ENCODE peak calls at places on chromosomes 12 and 14, in nine cellular contexts. D is body of pancreas, L is left ventricle myocardium inferior, O is psoas muscle, W is endothelial cell of umbilical vein, N is tibial artery, H is BE2C, V is A549, T is MM.1S. M is an unnamed sample.

GRCh38 chr12:20368653-20369163 is 371 bp downstream of the PDE3A start:
- DNase-seq in D (peak; percentile 16), L (peak; percentile 27), O (peak; percentile 51), W (peak; percentile 63), N (peak; percentile 74), H (peak; percentile 50), V (peak; percentile 15), T (no peak), M (peak; percentile 35)

GRCh38 chr14:90489916-90490726 is 93.3 kb downstream of the CALM1 start:
- DNase-seq in D (no peak), L (no peak), O (no peak), W (no peak), N (no peak), H (no peak), V (no peak), T (no peak), M (no peak)

GRCh38 chr12:75632452-75632851 is 121.0 kb upstream of the KRR1 start:
- DNase-seq in D (no peak), L (no peak), O (no peak), W (peak; percentile 72), N (no peak), H (no peak), V (no peak), T (no peak), M (no peak)

GRCh38 chr12:103673487-103673886 is 86.4 kb downstream of the STAB2 start:
- DNase-seq in D (no peak), L (no peak), O (no peak), W (no peak), N (no peak), H (no peak), V (no peak), T (no peak), M (no peak)

GRCh38 chr14:102320671-102321455 is 1.3 kb downstream of the ZNF839 start:
- DNase-seq in D (no peak), L (no peak), O (no peak), W (no peak), N (no peak), H (no peak), V (no peak), T (no peak), M (no peak)

GRCh38 chr12:49930515-49931288 is 19.8 kb upstream of the AQP2 start:
- DNase-seq in D (no peak), L (no peak), O (no peak), W (peak; percentile 53), N (no peak), H (no peak), V (no peak), T (no peak), M (peak; percentile 34)

GRCh38 chr12:62332598-62332997 is 72.4 kb downstream of the USP15 start:
- DNase-seq in D (no peak), L (no peak), O (no peak), W (no peak), N (no peak), H (no peak), V (no peak), T (no peak), M (peak; percentile 5)

GRCh38 chr12:5599378-5599777 is 167.5 kb downstream of the NTF3 start:
- DNase-seq in D (no peak), L (no peak), O (no peak), W (no peak), N (no peak), H (no peak), V (no peak), T (no peak), M (no peak)

GRCh38 chr12:118098911-118099671 is 4.7 kb downstream of the VSIG10 start:
- DNase-seq in D (no peak), L (no peak), O (no peak), W (no peak), N (no peak), H (no peak), V (no peak), T (no peak), M (no peak)

GRCh38 chr12:100926669-100927248 is 132.2 kb downstream of the ANO4 start:
- DNase-seq in D (peak; percentile 27), L (no peak), O (no peak), W (peak; percentile 21), N (no peak), H (peak; percentile 9), V (no peak), T (no peak), M (no peak)

GRCh38 chr12:58832920-58833319 is 87.4 kb downstream of the LRIG3 start:
- DNase-seq in D (no peak), L (no peak), O (no peak), W (no peak), N (no peak), H (no peak), V (no peak), T (no peak), M (no peak)

GRCh38 chr12:62848418-62848817 is 86.5 kb downstream of the PPM1H start:
- DNase-seq in D (no peak), L (no peak), O (no peak), W (no peak), N (no peak), H (no peak), V (peak; percentile 82), T (peak; percentile 54), M (no peak)

GRCh38 chr12:108641446-108642268 is 8.0 kb upstream of the SELPLG start:
- DNase-seq in D (no peak), L (no peak), O (no peak), W (no peak), N (no peak), H (no peak), V (no peak), T (no peak), M (no peak)

GRCh38 chr14:102829106-102829505 is 51.9 kb downstream of the TRAF3 start:
- DNase-seq in D (no peak), L (no peak), O (no peak), W (no peak), N (no peak), H (no peak), V (no peak), T (no peak), M (no peak)

GRCh38 chr12:119644930-119645329 is 23.0 kb upstream of the PRKAB1 start:
- DNase-seq in D (no peak), L (no peak), O (no peak), W (no peak), N (no peak), H (no peak), V (no peak), T (peak; percentile 7), M (no peak)

GRCh38 chr12:119645535-119646059 is 22.3 kb upstream of the PRKAB1 start:
- DNase-seq in D (no peak), L (no peak), O (peak; percentile 59), W (no peak), N (no peak), H (no peak), V (no peak), T (no peak), M (no peak)

DNA sequence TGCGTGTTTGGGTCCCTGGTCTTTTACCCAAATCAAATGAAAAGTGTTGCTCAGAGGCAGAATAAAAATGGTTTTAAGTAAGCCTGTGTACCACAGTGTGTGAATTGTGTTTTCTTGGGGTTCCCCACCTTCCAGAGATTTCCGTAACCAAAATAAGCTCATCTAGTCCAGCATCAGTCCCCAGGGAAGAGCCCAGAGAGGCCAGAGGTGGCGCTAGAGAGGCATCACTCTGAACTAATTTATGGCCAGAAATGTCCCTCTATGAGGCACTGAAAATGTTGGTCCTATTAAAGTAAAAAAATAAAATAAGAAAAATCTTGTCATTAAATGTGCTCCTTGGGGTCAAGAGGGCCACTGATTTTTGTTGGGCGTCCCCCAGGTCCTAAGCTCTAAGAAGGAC is 24.9 kb upstream of the PRKAB1 start:
- DNase-seq in D (no peak), L (no peak), O (no peak), W (no peak), N (no peak), H (peak; percentile 18), V (no peak), T (no peak), M (no peak)
- TF ChIP-seq CTCF in D (no peak), L (no peak), O (peak; percentile 21), W (peak; percentile 32), N (no peak), H (peak; percentile 60), V (no peak), T (no peak), M (no peak)

GRCh38 chr14:63737582-63738006 is 9.7 kb upstream of the SGPP1 start:
- DNase-seq in D (no peak), L (no peak), O (no peak), W (no peak), N (no peak), H (no peak), V (no peak), T (peak; percentile 64), M (no peak)
- H3K4me1 ChIP-seq in D (peaks cover 8% of the 10 kb centered on the region), L (no peaks in the 10 kb centered on the region), O (no peaks in the 10 kb centered on the region), W (no peaks in the 10 kb centered on the region), N (no peaks in the 10 kb centered on the region), H (no peaks in the 10 kb centered on the region), V (no peaks in the 10 kb centered on the region), T (peaks cover 7% of the 10 kb centered on the region), M (peaks cover 4% of the 10 kb centered on the region)

GRCh38 chr14:71324767-71325272 is 417.6 kb downstream of the PCNX1 start:
- DNase-seq in D (no peak), L (no peak), O (no peak), W (no peak), N (no peak), H (no peak), V (no peak), T (no peak), M (peak; percentile 5)

GRCh38 chr14:71320107-71320733 is 413.0 kb downstream of the PCNX1 start:
- DNase-seq in D (peak; percentile 98), L (peak; percentile 97), O (peak; percentile 98), W (peak; percentile 99), N (peak; percentile 99), H (peak; percentile 99), V (peak; percentile 93), T (peak; percentile 97), M (peak; percentile 96)

GRCh38 chr14:71321556-71322315 is 414.5 kb downstream of the PCNX1 start:
- DNase-seq in D (no peak), L (no peak), O (no peak), W (peak; percentile 62), N (no peak), H (no peak), V (peak; percentile 19), T (no peak), M (peak; percentile 75)

GRCh38 chr14:71320734-71321555 is 413.7 kb downstream of the PCNX1 start:
- DNase-seq in D (peak; percentile 66), L (peak; percentile 57), O (peak; percentile 72), W (peak; percentile 65), N (peak; percentile 79), H (peak; percentile 66), V (peak; percentile 46), T (peak; percentile 52), M (peak; percentile 64)

GRCh38 chr14:71322660-71323250 is 415.5 kb downstream of the PCNX1 start:
- DNase-seq in D (no peak), L (no peak), O (no peak), W (peak; percentile 52), N (no peak), H (no peak), V (no peak), T (peak; percentile 30), M (peak; percentile 22)
- TF ChIP-seq CTCF in D (peak; percentile 52), L (peak; percentile 61), O (peak; percentile 25), W (peak; percentile 26), N (peak; percentile 60), H (peak; percentile 73), V (peak; percentile 35), T (peak; percentile 36), M (peak; percentile 73)

DNA sequence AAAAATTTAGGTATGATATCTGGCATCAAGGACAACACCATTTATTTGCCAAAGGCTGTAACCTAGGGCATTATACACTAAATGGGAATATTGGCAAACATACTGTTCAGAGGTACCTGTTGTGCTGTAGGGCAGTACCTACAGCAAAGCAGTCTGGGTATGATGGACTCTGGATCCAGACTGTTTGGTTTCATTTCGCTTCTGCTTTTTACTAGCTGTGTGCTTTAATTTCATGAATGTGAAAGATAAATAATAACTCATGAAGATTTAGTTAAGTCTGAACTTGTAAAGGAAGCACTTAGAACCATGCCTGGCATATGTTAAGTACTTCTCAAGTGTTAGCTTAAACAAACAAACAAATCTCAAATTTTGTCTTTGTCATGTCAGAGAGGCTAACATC is 17.7 kb upstream of the SLC38A2 start:
- DNase-seq in D (no peak), L (no peak), O (no peak), W (no peak), N (no peak), H (no peak), V (no peak), T (peak; percentile 42), M (no peak)
- H3K4me1 ChIP-seq in D (peaks cover 14% of the 10 kb centered on the region), L (peaks cover 43% of the 10 kb centered on the region), O (peaks cover 33% of the 10 kb centered on the region), W (peaks cover 53% of the 10 kb centered on the region), N (peaks cover 74% of the 10 kb centered on the region), H (peaks cover 24% of the 10 kb centered on the region), V (peaks cover 63% of the 10 kb centered on the region), T (peaks cover 77% of the 10 kb centered on the region), M (peaks cover 58% of the 10 kb centered on the region)